ENCODE peak calls at places on chromosome 4, in six cellular contexts. E, W, K, C, Y and F are unnamed samples.

GRCh38 chr4:152680988-152681731 is 1.4 kb upstream of the TMEM154 start:
- DNase-seq in Y (no peak), E (peak; percentile 93), K (peak; percentile 93), C (peak; percentile 59), W (no peak), F (no peak)

GRCh38 chr4:9994246-9994847 is 26.9 kb downstream of the SLC2A9 start:
- DNase-seq in C (no peak), Y (no peak), E (no peak), W (no peak), K (no peak), F (no peak)

GRCh38 chr4:140756292-140757219 is at the start of gene TBC1D9:
- DNase-seq in W (peak; percentile 92), E (peak; percentile 89), Y (peak; percentile 91), K (peak; percentile 100), C (peak; percentile 55), F (peak; percentile 95)

GRCh38 chr4:40579983-40580382 is 49.7 kb downstream of the RBM47 start:
- DNase-seq in Y (no peak), K (no peak), C (peak; percentile 91), W (no peak), E (peak; percentile 64), F (no peak)

GRCh38 chr4:104890598-104890997 is 256.1 kb upstream of the TET2 start:
- DNase-seq in W (no peak), Y (no peak), K (no peak), C (no peak), E (no peak), F (no peak)

GRCh38 chr4:88746186-88746585 is 48.6 kb upstream of the NAP1L5 start:
- DNase-seq in E (no peak), W (no peak), K (no peak), C (peak; percentile 35), Y (no peak), F (no peak)

GRCh38 chr4:93828332-93828829 is at the start of gene ATOH1:
- DNase-seq in C (no peak), E (no peak), Y (peak; percentile 84), K (peak; percentile 73), W (peak; percentile 80), F (peak; percentile 96)

GRCh38 chr4:138925495-138925894 is 90.1 kb upstream of the NOCT start:
- DNase-seq in K (no peak), Y (no peak), E (no peak), C (peak; percentile 70), W (no peak), F (no peak)

GRCh38 chr4:72951628-72952027 is 117.9 kb downstream of the COX18 start:
- DNase-seq in Y (no peak), E (no peak), W (no peak), K (no peak), C (no peak), F (no peak)

GRCh38 chr4:168585168-168586091 is 88.6 kb downstream of the PALLD start:
- DNase-seq in E (peak; percentile 82), W (peak; percentile 65), C (peak; percentile 82), K (peak; percentile 87), Y (peak; percentile 53), F (peak; percentile 82)

GRCh38 chr4:26557164-26557563 is 26.7 kb upstream of the TBC1D19 start:
- DNase-seq in K (no peak), W (no peak), Y (no peak), E (no peak), C (peak; percentile 95), F (no peak)

GRCh38 chr4:1058198-1058996 is 47.0 kb downstream of the FGFRL1 start:
- DNase-seq in E (no peak), C (no peak), Y (no peak), W (no peak), K (peak; percentile 40), F (peak; percentile 26)

GRCh38 chr4:138007572-138007971 is 234.6 kb downstream of the SLC7A11 start:
- DNase-seq in W (no peak), E (peak; percentile 9), K (peak; percentile 47), Y (no peak), C (no peak), F (no peak)

GRCh38 chr4:176534566-176534965 is 214.8 kb downstream of the SPCS3 start:
- DNase-seq in E (peak; percentile 83), K (peak; percentile 24), Y (no peak), C (peak; percentile 95), W (no peak), F (no peak)

GRCh38 chr4:95549246-95550138 is 719 bp upstream of the UNC5C start:
- DNase-seq in Y (no peak), C (peak; percentile 19), K (peak; percentile 53), E (peak; percentile 91), W (peak; percentile 43), F (peak; percentile 65)

GRCh38 chr4:3851211-3851610 is 85.0 kb downstream of the ADRA2C start:
- DNase-seq in W (no peak), C (peak; percentile 17), E (no peak), Y (no peak), K (peak; percentile 87), F (peak; percentile 84)

GRCh38 chr4:136412708-136413107 is 1119.6 kb downstream of the PCDH18 start:
- DNase-seq in W (no peak), Y (no peak), C (peak; percentile 1), K (no peak), E (peak; percentile 16), F (no peak)

GRCh38 chr4:177250056-177250696 is 59.5 kb upstream of the NEIL3 start:
- DNase-seq in E (peak; percentile 65), C (peak; percentile 60), W (peak; percentile 67), Y (peak; percentile 69), K (peak; percentile 78), F (peak; percentile 84)

GRCh38 chr4:151098191-151098590 is 1.2 kb upstream of the RPS3A start:
- DNase-seq in Y (no peak), E (no peak), K (no peak), C (no peak), W (no peak), F (no peak)

GRCh38 chr4:38663021-38663800 is 788 bp upstream of the KLF3 start:
- DNase-seq in C (no peak), W (peak; percentile 58), K (peak; percentile 70), E (no peak), Y (no peak), F (peak; percentile 45)

GRCh38 chr4:38661371-38661770 is 2.6 kb upstream of the KLF3 start:
- DNase-seq in Y (no peak), K (no peak), E (no peak), C (no peak), W (no peak), F (no peak)

GRCh38 chr4:38665846-38666490 is 2.0 kb downstream of the KLF3 start:
- DNase-seq in C (no peak), K (no peak), E (peak; percentile 21), W (no peak), Y (no peak), F (no peak)

GRCh38 chr4:38664704-38665401 is 854 bp downstream of the KLF3 start:
- DNase-seq in E (peak; percentile 73), Y (no peak), C (peak; percentile 56), W (peak; percentile 70), K (peak; percentile 87), F (peak; percentile 71)

GRCh38 chr4:38663801-38664703 is at the start of gene KLF3:
- DNase-seq in W (peak; percentile 82), K (peak; percentile 86), E (peak; percentile 89), C (peak; percentile 82), Y (no peak), F (peak; percentile 81)
- H3K18ac ChIP-seq in W (peak within 1 kb of the TSS; percentile 96), K (peak within 1 kb of the TSS; percentile 99), E (peak within 1 kb of the TSS; percentile 94), C (peak within 1 kb of the TSS; percentile 42), Y (peak within 1 kb of the TSS; percentile 78), F (peak within 1 kb of the TSS; percentile 87)

GRCh38 chr4:113292371-113293042 is 243.1 kb downstream of the ANK2 start:
- DNase-seq in E (peak; percentile 63), W (peak; percentile 57), C (peak; percentile 71), Y (peak; percentile 84), K (peak; percentile 72), F (peak; percentile 88)

GRCh38 chr4:113288257-113288656 is 238.8 kb downstream of the ANK2 start:
- DNase-seq in E (no peak), C (no peak), Y (no peak), K (no peak), W (no peak), F (no peak)

GRCh38 chr4:113290666-113291065 is 241.2 kb downstream of the ANK2 start:
- DNase-seq in W (no peak), C (no peak), K (peak; percentile 28), E (no peak), Y (no peak), F (no peak)

GRCh38 chr4:113288691-113289090 is 239.2 kb downstream of the ANK2 start:
- DNase-seq in W (no peak), K (no peak), C (no peak), E (no peak), Y (no peak), F (no peak)

DNA sequence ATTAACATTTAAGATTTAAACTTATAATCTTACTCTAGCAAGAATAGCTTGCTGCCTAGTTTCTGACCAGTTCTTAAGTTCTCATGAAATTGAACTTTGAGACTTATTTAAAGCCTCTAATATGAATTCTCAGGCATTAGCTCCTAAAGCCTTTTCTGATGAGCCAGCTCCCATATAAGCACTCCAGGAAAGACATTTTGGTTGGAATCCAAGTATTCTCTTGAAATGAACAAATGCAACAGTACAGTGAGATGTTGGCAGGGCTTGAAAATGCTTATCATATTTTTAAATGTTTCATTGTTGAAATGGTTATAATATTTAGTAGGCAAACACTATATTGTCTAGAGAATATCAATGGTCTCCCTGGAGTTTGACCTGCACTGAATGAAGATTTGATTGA is 240.3 kb downstream of the ANK2 start:
- DNase-seq in C (peak; percentile 47), E (no peak), W (no peak), K (no peak), Y (no peak), F (no peak)
- H2BK15ac ChIP-seq in C (no peak overlapping the region), E (no peak overlapping the region), W (no peak overlapping the region), K (no peak overlapping the region), Y (no peak overlapping the region), F (no peak overlapping the region)

GRCh38 chr4:7911044-7911578 is 28.6 kb downstream of the AFAP1 start:
- DNase-seq in W (peak; percentile 45), Y (peak; percentile 54), K (peak; percentile 93), E (peak; percentile 96), C (peak; percentile 95), F (peak; percentile 56)

GRCh38 chr4:7910721-7911015 is 29.0 kb downstream of the AFAP1 start:
- DNase-seq in K (no peak), E (no peak), W (no peak), C (no peak), Y (no peak), F (no peak)

GRCh38 chr4:7908668-7909067 is 31.0 kb downstream of the AFAP1 start:
- DNase-seq in W (no peak), K (no peak), Y (no peak), E (no peak), C (no peak), F (no peak)

GRCh38 chr4:7909463-7909862 is 30.2 kb downstream of the AFAP1 start:
- DNase-seq in Y (no peak), C (no peak), E (no peak), W (no peak), K (no peak), F (no peak)

GRCh38 chr4:7909966-7910720 is 29.5 kb downstream of the AFAP1 start:
- DNase-seq in W (no peak), K (no peak), C (peak; percentile 65), E (peak; percentile 89), Y (no peak), F (no peak)
- H3K18ac ChIP-seq in W (peak overlapping the region; percentile 91), K (peak overlapping the region; percentile 78), C (peak overlapping the region; percentile 85), E (peak overlapping the region; percentile 29), Y (peak overlapping the region; percentile 4), F (peak overlapping the region; percentile 64)

DNA sequence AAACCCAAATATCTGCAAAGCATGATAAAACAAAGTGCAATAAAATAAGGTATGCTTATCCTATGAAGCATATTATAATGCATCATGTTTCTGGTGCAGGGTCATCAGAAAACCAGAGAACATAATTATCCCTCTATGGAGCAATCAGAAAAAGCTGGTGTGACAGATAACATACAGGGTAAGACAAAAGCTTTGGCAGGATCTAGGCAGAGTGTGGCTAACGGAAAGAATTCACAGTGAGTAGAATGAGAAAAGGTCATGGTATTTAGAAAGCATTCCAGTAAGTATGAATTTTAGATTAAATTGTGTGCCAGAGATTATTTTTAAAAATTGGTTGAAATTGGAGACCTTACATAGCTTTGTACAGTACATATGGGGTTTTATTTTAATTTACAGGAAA is 29.0 kb upstream of the UGT2B4 start:
- DNase-seq in E (no peak), W (no peak), Y (no peak), C (no peak), K (peak; percentile 46), F (no peak)
- H2BK15ac ChIP-seq in E (no peak overlapping the region), W (no peak overlapping the region), Y (no peak overlapping the region), C (no peak overlapping the region), K (no peak overlapping the region), F (no peak overlapping the region)